ENCODE peak calls at places on chromosome 22, in ten cellular contexts. L is renal cortical epithelial cell; N is kidney epithelial cell; C is CD4-positive, CD25-positive, alpha-beta regulatory T cell; E is NCI-H460; H is central memory CD4-positive, alpha-beta T cell; X is SHP77; A is brain microvascular endothelial cell; R is NCI-H1092 treated with DMSO at 0.1 percent for 48 hours; W is immature natural killer cell. Y is an unnamed sample.

GRCh38 chr22:17982572-17983141 is 41.7 kb downstream of the MICAL3 start:
- DNase-seq in N (no peak), H (no peak), L (peak), R (no peak), E (no peak), X (no peak), C (no peak), A (no peak), W (no peak), Y (no peak)

GRCh38 chr22:45783690-45784089 is 112.1 kb downstream of the ATXN10 start:
- DNase-seq in H (no peak), W (no peak), L (no peak), C (no peak), R (no peak), E (no peak), N (no peak), A (no peak), X (no peak), Y (no peak)

GRCh38 chr22:50530280-50530856 is 556 bp upstream of the TYMP start:
- DNase-seq in X (no peak), W (peak), A (peak), E (peak), R (no peak), N (no peak), C (peak), L (peak), H (no peak), Y (no peak)

GRCh38 chr22:48358886-48359612 is 1468.6 kb downstream of the BRD1 start:
- DNase-seq in W (no peak), C (no peak), E (no peak), N (no peak), X (no peak), L (no peak), H (no peak), R (no peak), A (no peak), Y (no peak)

GRCh38 chr22:46947516-46948260 is 185.2 kb downstream of the TBC1D22A start:
- DNase-seq in E (no peak), C (no peak), L (no peak), W (no peak), X (no peak), R (no peak), A (no peak), N (no peak), H (no peak), Y (no peak)

GRCh38 chr22:40585205-40585778 is 51.2 kb downstream of the MRTFA start:
- DNase-seq in L (no peak), W (no peak), E (no peak), A (no peak), X (no peak), R (no peak), N (no peak), H (no peak), C (no peak), Y (no peak)

GRCh38 chr22:41256254-41256897 is 15.6 kb upstream of the CHADL start:
- DNase-seq in W (no peak), L (peak), N (peak), E (peak), C (no peak), H (no peak), A (peak), R (no peak), X (no peak), Y (no peak)

GRCh38 chr22:37643225-37643847 is 3.9 kb downstream of the SH3BP1 start:
- DNase-seq in A (peak), R (peak), X (peak), W (peak), L (peak), E (peak), H (peak), C (peak), N (no peak), Y (peak)

GRCh38 chr22:44522526-44523170 is 24.6 kb upstream of the RTL6 start:
- DNase-seq in E (no peak), N (no peak), R (no peak), A (no peak), H (no peak), X (no peak), W (no peak), L (no peak), C (no peak), Y (no peak)

GRCh38 chr22:44919691-44920090 is 90.1 kb downstream of the PHF21B start:
- DNase-seq in E (no peak), L (no peak), A (no peak), X (no peak), C (no peak), H (no peak), N (no peak), R (no peak), W (no peak), Y (no peak)